ENCODE peak calls at places on chromosomes 11 and 22, in eight cellular contexts. D is AG04449, G is heart left ventricle, H is dorsolateral prefrontal cortex, E is AG09319, R is neural crest cell, X is Caco-2, Y is astrocyte of the spinal cord. N is an unnamed sample.

GRCh38 chr11:60786811-60787567 is 1.9 kb downstream of the MS4A10 start:
- DNase-seq in G (peak), Y (peak), X (no peak), E (no peak), R (no peak), H (no peak), D (peak), N (peak)

GRCh38 chr11:30346068-30346688 is 23.3 kb downstream of the ARL14EP start:
- DNase-seq in X (no peak), D (no peak), Y (peak), H (no peak), E (peak), G (no peak), R (no peak), N (peak)

GRCh38 chr11:123487157-123487744 is 57.2 kb downstream of the GRAMD1B start:
- DNase-seq in H (no peak), R (no peak), E (no peak), G (no peak), Y (no peak), D (no peak), X (no peak), N (no peak)

GRCh38 chr11:122685041-122685440 is 29.5 kb downstream of the UBASH3B start:
- DNase-seq in E (no peak), Y (no peak), G (no peak), R (no peak), D (no peak), X (no peak), H (no peak), N (no peak)

GRCh38 chr11:78651136-78651775 is 76.6 kb upstream of the NARS2 start:
- DNase-seq in Y (no peak), E (no peak), G (no peak), H (no peak), D (no peak), R (peak), X (peak), N (peak)

GRCh38 chr11:74696932-74697687 is 34.1 kb downstream of the CHRDL2 start:
- DNase-seq in Y (peak), G (peak), E (peak), X (no peak), H (no peak), R (no peak), D (peak), N (no peak)

GRCh38 chr22:26722159-26722558 is 64.8 kb downstream of the MIAT start:
- DNase-seq in Y (no peak), E (no peak), X (no peak), H (no peak), G (no peak), R (no peak), D (no peak), N (no peak)

GRCh38 chr11:62324738-62325556 is 12.3 kb upstream of the ASRGL1 start:
- DNase-seq in E (no peak), R (peak), X (peak), G (no peak), D (no peak), Y (peak), H (no peak), N (peak)

GRCh38 chr11:67276821-67277230 is 10.6 kb downstream of the GRK2 start:
- DNase-seq in R (no peak), E (no peak), X (no peak), D (no peak), H (no peak), G (no peak), Y (peak), N (no peak)

GRCh38 chr22:29269230-29269604 is 1.1 kb downstream of the EWSR1 start:
- DNase-seq in D (no peak), H (no peak), R (no peak), Y (no peak), G (no peak), X (peak), E (no peak), N (no peak)

GRCh38 chr11:20125927-20126326 is 34.3 kb downstream of the DBX1 start:
- DNase-seq in H (no peak), Y (peak), D (no peak), X (no peak), R (no peak), E (no peak), G (no peak), N (no peak)

GRCh38 chr22:37018815-37019308 is 385 bp downstream of the TST start:
- DNase-seq in H (peak), R (peak), Y (peak), X (no peak), G (peak), E (no peak), D (no peak), N (no peak)

GRCh38 chr22:36258750-36259619 is 6.1 kb downstream of the APOL1 start:
- DNase-seq in E (no peak), X (no peak), H (no peak), G (no peak), D (no peak), Y (peak), R (peak), N (no peak)

GRCh38 chr22:25582946-25583345 is 18.5 kb downstream of the GRK3 start:
- DNase-seq in H (no peak), E (no peak), Y (no peak), D (no peak), X (no peak), R (no peak), G (no peak), N (no peak)

GRCh38 chr22:30087611-30088010 is 7.3 kb downstream of the HORMAD2 start:
- DNase-seq in G (no peak), R (no peak), E (no peak), X (no peak), H (no peak), D (no peak), Y (no peak), N (no peak)

GRCh38 chr11:21628641-21629040 is 564.2 kb upstream of the ANO5 start:
- DNase-seq in H (no peak), X (no peak), R (no peak), Y (no peak), D (no peak), G (no peak), E (no peak), N (no peak)

GRCh38 chr11:36012410-36012809 is 68.5 kb downstream of the LDLRAD3 start:
- DNase-seq in D (no peak), Y (peak), G (no peak), R (no peak), E (no peak), X (no peak), H (no peak), N (no peak)

GRCh38 chr11:72773291-72773690 is 20.6 kb downstream of the STARD10 start:
- DNase-seq in D (peak), H (peak), E (peak), X (peak), Y (peak), R (no peak), G (no peak), N (no peak)

GRCh38 chr11:76694664-76695063 is 24.1 kb upstream of the LRRC32 start:
- DNase-seq in X (no peak), H (no peak), G (no peak), Y (peak), E (peak), D (peak), R (no peak), N (no peak)

GRCh38 chr11:104852811-104853210 is 45.4 kb downstream of the CASP12 start:
- DNase-seq in E (no peak), G (no peak), Y (peak), X (no peak), R (no peak), H (no peak), D (no peak), N (peak)

GRCh38 chr11:88886796-88887195 is 179.0 kb downstream of the GRM5 start:
- DNase-seq in H (no peak), R (peak), D (no peak), E (no peak), Y (peak), X (peak), G (no peak), N (peak)

GRCh38 chr11:82858556-82859091 is 41.6 kb downstream of the PRCP start:
- DNase-seq in E (peak), R (no peak), X (no peak), Y (peak), H (no peak), G (no peak), D (peak), N (peak)

GRCh38 chr11:73875840-73876239 is 806 bp downstream of the COA4 start:
- DNase-seq in R (no peak), X (peak), D (no peak), Y (no peak), H (no peak), E (no peak), G (no peak), N (no peak)

GRCh38 chr22:26462971-26463661 is 20.5 kb downstream of the HPS4 start:
- DNase-seq in X (no peak), Y (no peak), D (no peak), R (no peak), G (no peak), H (no peak), E (no peak), N (no peak)

GRCh38 chr22:44597616-44598015 is 99.6 kb upstream of the RTL6 start:
- DNase-seq in Y (no peak), H (no peak), E (peak), R (no peak), G (no peak), X (no peak), D (no peak), N (peak)

GRCh38 chr11:37748641-37749040 is 1150.6 kb upstream of the RAG2 start:
- DNase-seq in Y (peak), R (no peak), G (no peak), D (no peak), E (no peak), X (no peak), H (no peak), N (no peak)

GRCh38 chr22:50215297-50216049 is 14.7 kb downstream of the SELENOO start:
- DNase-seq in Y (no peak), E (no peak), X (no peak), R (no peak), G (no peak), H (no peak), D (no peak), N (no peak)

GRCh38 chr11:15889972-15890371 is 466.4 kb downstream of the SOX6 start:
- DNase-seq in Y (peak), G (no peak), E (no peak), R (no peak), H (no peak), D (peak), X (no peak), N (no peak)

GRCh38 chr11:117039897-117040296 is 58.3 kb downstream of the SIK3 start:
- DNase-seq in R (no peak), Y (no peak), X (no peak), H (no peak), E (no peak), D (no peak), G (no peak), N (no peak)

GRCh38 chr11:103091024-103091423 is 936 bp downstream of the DCUN1D5 start:
- DNase-seq in Y (peak), X (no peak), E (no peak), G (no peak), H (no peak), D (no peak), R (no peak), N (no peak)

GRCh38 chr11:8339592-8340022 is 75.9 kb upstream of the LMO1 start:
- DNase-seq in H (no peak), Y (no peak), G (no peak), R (no peak), E (no peak), X (no peak), D (no peak), N (no peak)

GRCh38 chr11:86459682-86460460 is 85.2 kb downstream of the CCDC81 start:
- DNase-seq in E (no peak), X (peak), H (peak), G (peak), R (no peak), D (peak), Y (peak), N (peak)

GRCh38 chr11:107102692-107103463 is 84.6 kb upstream of the GUCY1A2 start:
- DNase-seq in E (no peak), H (no peak), D (no peak), G (no peak), Y (no peak), R (no peak), X (no peak), N (no peak)

GRCh38 chr11:129184581-129184980 is 7.5 kb downstream of the ARHGAP32 start:
- DNase-seq in H (no peak), Y (no peak), X (no peak), R (no peak), E (no peak), G (no peak), D (no peak), N (no peak)

GRCh38 chr22:20268350-20269012 is 363 bp upstream of the RTN4R start:
- DNase-seq in R (peak), H (no peak), E (no peak), Y (no peak), D (no peak), X (peak), G (peak), N (no peak)

GRCh38 chr22:26887456-26887855 is 230.1 kb downstream of the MIAT start:
- DNase-seq in R (no peak), X (no peak), E (peak), G (no peak), Y (peak), D (peak), H (no peak), N (peak)

GRCh38 chr22:39408807-39409206 is 9.2 kb downstream of the TAB1 start:
- DNase-seq in X (no peak), D (no peak), H (no peak), G (no peak), R (no peak), E (no peak), Y (no peak), N (no peak)

GRCh38 chr11:77127674-77127968 is 425 bp upstream of the MYO7A start:
- DNase-seq in X (no peak), Y (no peak), H (no peak), D (no peak), R (no peak), G (no peak), E (no peak), N (no peak)

DNA sequence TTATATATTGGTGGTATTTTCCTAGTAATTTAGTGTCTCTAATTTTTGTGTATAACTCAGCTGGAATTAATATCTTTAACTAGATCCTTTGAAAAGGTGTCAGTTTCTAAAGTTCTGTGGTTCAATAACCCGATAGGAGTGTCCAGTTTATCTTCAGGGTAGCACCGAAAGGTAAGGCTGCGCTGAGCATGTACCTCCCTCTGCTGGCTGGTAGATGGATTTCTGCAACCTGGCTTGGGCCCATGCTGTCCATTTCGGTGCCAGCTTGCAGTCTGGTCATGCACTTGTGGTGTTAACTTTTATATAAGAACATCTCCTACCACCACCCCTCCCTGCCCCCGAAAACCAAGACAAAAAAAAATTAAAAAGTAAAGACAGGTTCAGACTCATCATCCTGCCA is 24.7 kb downstream of the EXT2 start:
- DNase-seq in X (no peak), G (peak), E (no peak), H (no peak), Y (no peak), R (no peak), D (no peak), N (no peak)
- TF ChIP-seq CTCF in X (peak), G (peak), E (peak), H (no peak), Y (peak), R (peak), D (peak), N (peak)

GRCh38 chr11:2312232-2313042 is 10.6 kb downstream of the TSPAN32 start:
- DNase-seq in E (peak), G (peak), H (no peak), D (no peak), X (peak), R (no peak), Y (peak), N (peak)
- TF ChIP-seq CTCF in E (no peak), G (no peak), H (no peak), D (no peak), X (no peak), R (no peak), Y (no peak), N (no peak)

GRCh38 chr11:94740975-94741707 is 27.0 kb upstream of the AMOTL1 start:
- DNase-seq in E (no peak), H (no peak), X (peak), R (peak), Y (peak), D (no peak), G (peak), N (peak)
- TF ChIP-seq CTCF in E (peak), H (peak), X (peak), R (peak), Y (peak), D (peak), G (peak), N (peak)

DNA sequence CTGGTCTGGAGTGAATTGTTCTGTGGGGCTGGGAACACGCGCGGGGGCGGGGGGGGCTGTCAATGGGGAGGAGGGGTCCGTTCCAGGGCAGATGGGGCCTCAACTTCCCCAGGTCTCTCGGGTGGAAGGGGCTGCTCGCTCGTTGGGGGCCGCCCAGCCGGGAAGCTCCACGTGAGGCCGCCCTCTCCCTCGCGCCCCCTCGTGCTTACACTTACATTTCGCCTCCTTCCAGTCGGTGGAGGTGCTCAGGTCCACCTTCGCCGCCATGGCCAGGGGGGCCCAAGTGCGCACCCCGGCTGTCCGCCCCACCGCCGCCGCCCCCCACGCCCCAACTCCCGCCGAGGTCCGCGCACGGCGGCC is 451 bp downstream of the MACROD1 start:
- DNase-seq in R (peak), Y (no peak), E (no peak), H (no peak), D (no peak), G (peak), X (no peak), N (no peak)
- TF ChIP-seq CTCF in R (no peak), Y (no peak), E (no peak), H (no peak), D (peak), G (no peak), X (no peak), N (no peak)

GRCh38 chr11:118519549-118519948 is 7.7 kb upstream of the TTC36 start:
- DNase-seq in R (no peak), E (no peak), G (no peak), H (no peak), X (no peak), Y (no peak), D (no peak), N (no peak)

GRCh38 chr11:118524757-118525465 is 2.4 kb upstream of the TTC36 start:
- DNase-seq in G (no peak), R (no peak), X (no peak), E (no peak), H (no peak), Y (no peak), D (no peak), N (no peak)

GRCh38 chr11:118524356-118524755 is 2.9 kb upstream of the TTC36 start:
- DNase-seq in R (no peak), H (no peak), X (no peak), E (no peak), D (no peak), G (no peak), Y (no peak), N (no peak)

GRCh38 chr11:118521892-118522311 is 5.4 kb upstream of the TTC36 start:
- DNase-seq in G (no peak), R (no peak), H (no peak), Y (no peak), D (no peak), X (no peak), E (no peak), N (no peak)

GRCh38 chr11:118522571-118523072 is 4.7 kb upstream of the TTC36 start:
- DNase-seq in R (no peak), H (no peak), G (no peak), E (no peak), D (no peak), Y (peak), X (peak), N (no peak)
- TF ChIP-seq CTCF in R (peak), H (no peak), G (peak), E (peak), D (peak), Y (peak), X (peak), N (peak)

DNA sequence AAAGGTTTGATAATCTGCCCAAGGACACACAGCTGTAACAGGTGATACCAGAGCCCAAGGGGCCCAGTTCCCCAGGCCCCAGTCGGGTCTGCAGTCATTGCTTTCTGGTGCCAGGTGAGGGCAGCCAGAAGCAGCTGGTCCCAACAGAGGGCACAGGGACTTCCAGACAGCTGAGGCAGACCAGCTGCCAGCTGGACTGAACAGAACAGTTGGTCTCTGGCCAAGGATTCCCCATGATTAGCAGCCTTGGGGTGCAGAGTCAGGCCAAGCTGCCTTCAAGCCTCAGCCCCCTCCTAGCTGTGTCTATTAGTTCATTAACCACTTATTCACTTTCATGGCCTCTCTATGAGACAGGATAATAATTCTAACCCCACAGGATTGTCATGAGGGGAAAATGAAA is 105.5 kb downstream of the RRAS2 start:
- DNase-seq in R (no peak), D (no peak), G (no peak), E (no peak), H (no peak), Y (no peak), X (no peak), N (no peak)
- TF ChIP-seq CTCF in R (no peak), D (no peak), G (no peak), E (no peak), H (no peak), Y (no peak), X (no peak), N (no peak)

GRCh38 chr11:63737718-63738117 is 30.9 kb downstream of the ZFTA start:
- DNase-seq in X (no peak), R (no peak), Y (no peak), H (no peak), D (no peak), G (no peak), E (no peak), N (no peak)
- TF ChIP-seq CTCF in X (no peak), R (no peak), Y (no peak), H (no peak), D (no peak), G (no peak), E (no peak), N (no peak)

GRCh38 chr11:17846852-17847453 is 112.4 kb downstream of the KCNC1 start:
- DNase-seq in Y (peak), R (no peak), E (no peak), D (no peak), G (peak), H (no peak), X (no peak), N (no peak)
- TF ChIP-seq CTCF in Y (no peak), R (peak), E (peak), D (peak), G (peak), H (peak), X (no peak), N (peak)

GRCh38 chr11:12185914-12186313 is 75.5 kb downstream of the MICAL2 start:
- DNase-seq in H (no peak), X (no peak), E (no peak), Y (peak), G (no peak), D (no peak), R (no peak), N (no peak)
- TF ChIP-seq CTCF in H (no peak), X (no peak), E (no peak), Y (no peak), G (peak), D (no peak), R (no peak), N (no peak)